ENCODE peak calls at places on chromosomes 4 and X, in six cellular contexts. C is endothelial cell of umbilical vein, M is astrocyte, L is AG09309, Q is fibroblast of villous mesenchyme, K is esophagus squamous epithelium. U is an unnamed sample.

GRCh38 chr4:63937961-63938360 is 471.3 kb downstream of the TECRL start:
- DNase-seq in C (no peak), M (no peak), L (no peak), Q (peak; percentile 0), K (no peak), U (no peak)

GRCh38 chr4:183722738-183723560 is 63.9 kb downstream of the TRAPPC11 start:
- DNase-seq in C (peak; percentile 33), M (peak; percentile 14), L (no peak), Q (peak; percentile 27), K (no peak), U (no peak)

GRCh38 chrX:101676571-101676970 is 16.9 kb upstream of the ARMCX2 start:
- DNase-seq in C (no peak), M (no peak), L (no peak), Q (no peak), K (no peak), U (no peak)

GRCh38 chr4:8786166-8786565 is 85.5 kb downstream of the HMX1 start:
- DNase-seq in C (no peak), M (no peak), L (no peak), Q (no peak), K (no peak), U (no peak)

GRCh38 chrX:152861116-152861515 is 30.3 kb downstream of the NSDHL start:
- DNase-seq in C (no peak), M (peak; percentile 54), L (no peak), Q (peak; percentile 93), K (no peak), U (peak; percentile 13)

GRCh38 chr4:5921578-5921977 is 28.7 kb upstream of the CRMP1 start:
- DNase-seq in C (no peak), M (no peak), L (no peak), Q (no peak), K (no peak), U (no peak)

GRCh38 chr4:139603576-139604387 is 47.8 kb upstream of the SETD7 start:
- DNase-seq in C (peak; percentile 61), M (peak; percentile 45), L (no peak), Q (peak; percentile 70), K (no peak), U (no peak)

GRCh38 chr4:37477126-37477525 is 209.1 kb downstream of the RELL1 start:
- DNase-seq in C (no peak), M (no peak), L (no peak), Q (no peak), K (no peak), U (no peak)

GRCh38 chrX:119826399-119826959 is 26.3 kb downstream of the UPF3B start:
- DNase-seq in C (peak; percentile 64), M (peak; percentile 15), L (no peak), Q (peak; percentile 63), K (no peak), U (no peak)

GRCh38 chr4:53702334-53703266 is 111.3 kb upstream of the LNX1 start:
- DNase-seq in C (peak; percentile 71), M (peak; percentile 74), L (no peak), Q (peak; percentile 92), K (no peak), U (no peak)

GRCh38 chr4:47567511-47567910 is 82.4 kb downstream of the ATP10D start:
- DNase-seq in C (no peak), M (no peak), L (no peak), Q (peak; percentile 28), K (no peak), U (no peak)

GRCh38 chr4:141020801-141021261 is 112.4 kb downstream of the RNF150 start:
- DNase-seq in C (peak; percentile 2), M (peak; percentile 83), L (no peak), Q (peak; percentile 69), K (no peak), U (no peak)

DNA sequence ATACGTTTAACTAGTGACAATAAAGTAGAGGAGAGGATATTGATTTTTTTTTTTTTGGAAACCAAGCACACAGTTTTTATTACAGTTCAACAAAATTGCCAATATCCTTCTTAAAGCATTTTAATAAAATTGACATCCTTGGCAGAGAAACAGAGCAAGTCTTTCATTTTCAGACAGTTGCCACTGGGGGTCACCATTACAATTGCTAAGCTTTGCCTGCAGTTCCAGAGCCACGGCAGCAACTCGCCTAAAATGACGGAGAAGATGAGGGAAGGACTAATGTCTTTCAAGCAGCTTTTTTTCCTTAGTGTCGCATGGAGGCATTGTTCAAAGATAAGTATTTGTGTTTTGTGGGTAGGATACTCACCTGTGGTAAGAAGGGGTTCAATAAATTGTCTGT is 507.8 kb upstream of the ARX start:
- DNase-seq in C (peak; percentile 82), M (no peak), L (no peak), Q (peak; percentile 2), K (no peak), U (no peak)
- TF ChIP-seq CTCF in C (peak; percentile 30), M (peak; percentile 39), L (no peak), Q (peak; percentile 15), K (no peak), U (peak; percentile 41)

DNA sequence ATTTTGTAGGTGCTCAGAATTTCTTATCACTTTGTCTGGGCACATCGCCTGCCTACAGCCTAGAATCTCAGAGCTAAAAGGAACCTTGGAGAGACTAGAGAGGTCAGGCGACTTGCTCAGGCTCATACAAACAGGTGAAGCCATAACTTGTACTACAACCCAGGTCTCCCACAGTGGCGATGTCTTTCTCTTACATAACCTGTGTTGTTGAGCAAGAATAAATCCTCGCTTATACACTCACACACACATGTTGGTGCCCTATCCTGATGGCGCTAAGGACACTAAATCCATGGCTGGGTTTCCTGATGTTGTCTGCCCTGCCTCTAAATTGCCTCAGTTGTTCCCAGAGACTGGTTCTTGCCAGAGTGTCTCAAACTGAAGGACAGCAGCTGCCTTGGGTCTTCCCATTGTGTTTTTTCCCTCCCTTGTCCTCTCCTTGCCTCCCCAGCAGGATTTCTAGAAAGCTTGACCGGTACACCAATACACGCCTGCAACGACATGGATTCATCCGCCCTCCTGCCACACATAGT is 1.6 kb downstream of the TSC22D3 start:
- DNase-seq in C (no peak), M (no peak), L (no peak), Q (no peak), K (no peak), U (no peak)
- H3K4me3 ChIP-seq in C (no peak overlapping the region), M (no peak overlapping the region), L (no peak overlapping the region), Q (peak overlapping the region; percentile 56), K (peak overlapping the region; percentile 70), U (no peak overlapping the region)

GRCh38 chrX:49073641-49074575 is at the start of gene PRAF2:
- DNase-seq in C (peak; percentile 91), M (peak; percentile 80), L (peak; percentile 61), Q (peak; percentile 92), K (peak; percentile 60), U (peak; percentile 61)

GRCh38 chrX:49071877-49072711 is 1.7 kb downstream of the PRAF2 start:
- DNase-seq in C (peak; percentile 81), M (peak; percentile 68), L (no peak), Q (peak; percentile 80), K (no peak), U (no peak)

GRCh38 chrX:49069038-49069437 is 4.8 kb downstream of the PRAF2 start:
- DNase-seq in C (no peak), M (no peak), L (no peak), Q (no peak), K (no peak), U (no peak)

GRCh38 chrX:49072712-49073095 is 1.1 kb downstream of the PRAF2 start:
- DNase-seq in C (no peak), M (no peak), L (no peak), Q (peak; percentile 2), K (no peak), U (no peak)

GRCh38 chrX:49070988-49071387 is 2.8 kb downstream of the PRAF2 start:
- DNase-seq in C (no peak), M (no peak), L (no peak), Q (no peak), K (no peak), U (no peak)
- TF ChIP-seq CTCF in C (no peak), M (no peak), L (no peak), Q (no peak), K (no peak), U (no peak)

DNA sequence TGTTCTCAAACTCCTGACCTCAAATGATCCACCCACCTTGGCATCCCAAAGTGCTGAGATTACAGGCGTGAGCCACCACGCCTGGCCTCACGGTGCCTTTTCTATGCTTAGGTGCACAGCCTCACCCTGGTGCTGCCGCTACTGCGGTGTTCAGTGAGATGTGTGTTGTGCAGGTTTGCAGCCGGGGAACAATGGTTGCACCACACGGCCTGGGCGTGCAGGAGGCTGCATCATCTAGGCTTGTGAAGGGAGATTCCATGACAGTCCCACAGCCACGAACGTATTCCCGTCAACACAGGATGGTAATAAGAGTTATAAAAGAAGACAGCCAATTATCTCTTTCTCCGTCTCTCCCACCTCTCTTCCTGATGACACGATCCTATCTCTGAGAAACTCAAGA is 22.0 kb downstream of the CPLX1 start:
- DNase-seq in C (no peak), M (no peak), L (no peak), Q (no peak), K (no peak), U (no peak)
- H3K4me3 ChIP-seq in C (no peak overlapping the region), M (no peak overlapping the region), L (no peak overlapping the region), Q (no peak overlapping the region), K (no peak overlapping the region), U (no peak overlapping the region)

GRCh38 chr4:3193531-3194203 is 55.3 kb upstream of the MSANTD1 start:
- DNase-seq in C (peak; percentile 44), M (no peak), L (no peak), Q (no peak), K (no peak), U (no peak)
- TF ChIP-seq CTCF in C (peak; percentile 18), M (no peak), L (peak; percentile 38), Q (peak; percentile 25), K (peak; percentile 35), U (peak; percentile 44)

U was measured in AG04450.